ENCODE peak calls at places on chromosomes 3 and 15, in four cellular contexts. One of them, this sample, is unnamed.

GRCh38 chr3:38283810-38284775 is 2.0 kb downstream of the SLC22A14 start:
- DNase-seq in endothelial cell: no peak
- DNase-seq in right lobe of liver: no peak
- DNase-seq in OCI-LY7: no peak
- DNase-seq in this sample: no peak

GRCh38 chr3:143306419-143306818 is 186.8 kb downstream of the CHST2 start:
- DNase-seq in endothelial cell: no peak
- DNase-seq in right lobe of liver: peak; percentile 51
- DNase-seq in OCI-LY7: no peak
- DNase-seq in this sample: no peak

GRCh38 chr3:64224826-64225606 is at the start of gene PRICKLE2:
- DNase-seq in endothelial cell: peak; percentile 38
- DNase-seq in right lobe of liver: peak; percentile 58
- DNase-seq in OCI-LY7: peak; percentile 92
- DNase-seq in this sample: peak; percentile 48

GRCh38 chr15:48447657-48448056 is 116.4 kb downstream of the DUT start:
- DNase-seq in endothelial cell: no peak
- DNase-seq in right lobe of liver: no peak
- DNase-seq in OCI-LY7: no peak
- DNase-seq in this sample: no peak

GRCh38 chr3:161851941-161852566 is 355.4 kb downstream of the OTOL1 start:
- DNase-seq in endothelial cell: peak; percentile 77
- DNase-seq in right lobe of liver: peak; percentile 60
- DNase-seq in OCI-LY7: peak; percentile 32
- DNase-seq in this sample: peak; percentile 3

GRCh38 chr3:129417354-129417753 is 11.1 kb downstream of the EFCAB12 start:
- DNase-seq in endothelial cell: no peak
- DNase-seq in right lobe of liver: peak; percentile 18
- DNase-seq in OCI-LY7: no peak
- DNase-seq in this sample: no peak

GRCh38 chr3:184176377-184177330 is 2.0 kb downstream of the AP2M1 start:
- DNase-seq in endothelial cell: peak; percentile 71
- DNase-seq in right lobe of liver: peak; percentile 62
- DNase-seq in OCI-LY7: no peak
- DNase-seq in this sample: no peak

GRCh38 chr15:90871716-90872480 is 3.5 kb downstream of the FURIN start:
- DNase-seq in endothelial cell: no peak
- DNase-seq in right lobe of liver: peak; percentile 55
- DNase-seq in OCI-LY7: no peak
- DNase-seq in this sample: no peak

GRCh38 chr3:168025076-168025475 is 70.6 kb downstream of the GOLIM4 start:
- DNase-seq in endothelial cell: no peak
- DNase-seq in right lobe of liver: no peak
- DNase-seq in OCI-LY7: no peak
- DNase-seq in this sample: no peak

GRCh38 chr3:115100172-115100571 is 46.9 kb downstream of the ZBTB20 start:
- DNase-seq in endothelial cell: no peak
- DNase-seq in right lobe of liver: peak; percentile 51
- DNase-seq in OCI-LY7: peak; percentile 53
- DNase-seq in this sample: no peak

GRCh38 chr3:11173828-11174465 is 19.7 kb downstream of the HRH1 start:
- DNase-seq in endothelial cell: no peak
- DNase-seq in right lobe of liver: no peak
- DNase-seq in OCI-LY7: no peak
- DNase-seq in this sample: no peak

GRCh38 chr3:115113367-115113766 is 33.7 kb downstream of the ZBTB20 start:
- DNase-seq in endothelial cell: no peak
- DNase-seq in right lobe of liver: no peak
- DNase-seq in OCI-LY7: no peak
- DNase-seq in this sample: no peak

GRCh38 chr3:152836269-152836668 is 1.3 kb downstream of the P2RY1 start:
- DNase-seq in endothelial cell: no peak
- DNase-seq in right lobe of liver: no peak
- DNase-seq in OCI-LY7: no peak
- DNase-seq in this sample: peak; percentile 3

GRCh38 chr15:20348900-20349773 is 192.5 kb downstream of the GOLGA6L6 start:
- DNase-seq in endothelial cell: no peak
- DNase-seq in right lobe of liver: no peak
- DNase-seq in OCI-LY7: no peak
- DNase-seq in this sample: no peak

GRCh38 chr15:56533741-56534416 is 68.9 kb upstream of the MNS1 start:
- DNase-seq in endothelial cell: no peak
- DNase-seq in right lobe of liver: no peak
- DNase-seq in OCI-LY7: peak; percentile 70
- DNase-seq in this sample: no peak

GRCh38 chr3:172305974-172306373 is 142.3 kb downstream of the GHSR start:
- DNase-seq in endothelial cell: no peak
- DNase-seq in right lobe of liver: no peak
- DNase-seq in OCI-LY7: no peak
- DNase-seq in this sample: no peak

GRCh38 chr3:55160241-55160877 is 232.5 kb upstream of the LRTM1 start:
- DNase-seq in endothelial cell: no peak
- DNase-seq in right lobe of liver: no peak
- DNase-seq in OCI-LY7: peak; percentile 4
- DNase-seq in this sample: peak; percentile 28

GRCh38 chr3:46865034-46865507 is 1.8 kb upstream of the MYL3 start:
- DNase-seq in endothelial cell: no peak
- DNase-seq in right lobe of liver: no peak
- DNase-seq in OCI-LY7: no peak
- DNase-seq in this sample: no peak

GRCh38 chr3:189655617-189656016 is 24.4 kb downstream of the TP63 start:
- DNase-seq in endothelial cell: no peak
- DNase-seq in right lobe of liver: no peak
- DNase-seq in OCI-LY7: no peak
- DNase-seq in this sample: peak; percentile 48

GRCh38 chr3:189646902-189647542 is 15.8 kb downstream of the TP63 start:
- DNase-seq in endothelial cell: no peak
- DNase-seq in right lobe of liver: no peak
- DNase-seq in OCI-LY7: no peak
- DNase-seq in this sample: peak; percentile 38

GRCh38 chr3:189652042-189652441 is 20.9 kb downstream of the TP63 start:
- DNase-seq in endothelial cell: peak; percentile 19
- DNase-seq in right lobe of liver: no peak
- DNase-seq in OCI-LY7: peak; percentile 7
- DNase-seq in this sample: no peak
- TF ChIP-seq CTCF in endothelial cell: peak; percentile 40
- TF ChIP-seq CTCF in right lobe of liver: peak; percentile 57
- TF ChIP-seq CTCF in OCI-LY7: peak; percentile 70
- TF ChIP-seq CTCF in this sample: peak; percentile 37

GRCh38 chr15:26676115-26676514 is 96.8 kb downstream of the GABRB3 start:
- DNase-seq in endothelial cell: no peak
- DNase-seq in right lobe of liver: no peak
- DNase-seq in OCI-LY7: no peak
- DNase-seq in this sample: no peak

GRCh38 chr15:26674467-26674866 is 98.4 kb downstream of the GABRB3 start:
- DNase-seq in endothelial cell: no peak
- DNase-seq in right lobe of liver: no peak
- DNase-seq in OCI-LY7: no peak
- DNase-seq in this sample: no peak

GRCh38 chr15:26682765-26683164 is 90.1 kb downstream of the GABRB3 start:
- DNase-seq in endothelial cell: no peak
- DNase-seq in right lobe of liver: no peak
- DNase-seq in OCI-LY7: no peak
- DNase-seq in this sample: no peak

GRCh38 chr15:26679927-26680326 is 92.9 kb downstream of the GABRB3 start:
- DNase-seq in endothelial cell: no peak
- DNase-seq in right lobe of liver: no peak
- DNase-seq in OCI-LY7: no peak
- DNase-seq in this sample: no peak
- TF ChIP-seq CTCF in endothelial cell: no peak
- TF ChIP-seq CTCF in right lobe of liver: no peak
- TF ChIP-seq CTCF in OCI-LY7: no peak
- TF ChIP-seq CTCF in this sample: no peak

DNA sequence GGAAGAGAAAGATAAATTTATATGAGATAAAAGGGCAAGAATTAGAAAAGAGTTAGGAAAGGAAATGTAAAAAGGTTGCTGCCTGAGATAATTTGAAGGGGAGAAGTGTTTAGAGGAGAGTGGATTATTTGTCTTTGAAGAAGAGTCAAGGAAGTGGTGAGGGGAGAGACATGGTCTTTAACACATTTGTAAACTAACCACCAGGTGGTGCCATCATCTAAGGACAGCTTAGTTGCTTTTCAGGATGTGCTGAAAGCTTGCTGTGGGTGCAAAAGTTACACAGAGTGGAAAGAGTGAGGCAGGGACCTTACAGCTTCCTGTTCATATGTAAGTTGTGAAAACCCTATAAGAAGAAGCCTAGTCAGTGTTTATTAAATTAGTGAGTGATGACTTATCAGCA is 114.1 kb upstream of the DNAJC19 start:
- DNase-seq in endothelial cell: peak; percentile 27
- DNase-seq in right lobe of liver: no peak
- DNase-seq in OCI-LY7: peak; percentile 67
- DNase-seq in this sample: no peak
- TF ChIP-seq CTCF in endothelial cell: peak; percentile 72
- TF ChIP-seq CTCF in right lobe of liver: no peak
- TF ChIP-seq CTCF in OCI-LY7: peak; percentile 78
- TF ChIP-seq CTCF in this sample: peak; percentile 30

DNA sequence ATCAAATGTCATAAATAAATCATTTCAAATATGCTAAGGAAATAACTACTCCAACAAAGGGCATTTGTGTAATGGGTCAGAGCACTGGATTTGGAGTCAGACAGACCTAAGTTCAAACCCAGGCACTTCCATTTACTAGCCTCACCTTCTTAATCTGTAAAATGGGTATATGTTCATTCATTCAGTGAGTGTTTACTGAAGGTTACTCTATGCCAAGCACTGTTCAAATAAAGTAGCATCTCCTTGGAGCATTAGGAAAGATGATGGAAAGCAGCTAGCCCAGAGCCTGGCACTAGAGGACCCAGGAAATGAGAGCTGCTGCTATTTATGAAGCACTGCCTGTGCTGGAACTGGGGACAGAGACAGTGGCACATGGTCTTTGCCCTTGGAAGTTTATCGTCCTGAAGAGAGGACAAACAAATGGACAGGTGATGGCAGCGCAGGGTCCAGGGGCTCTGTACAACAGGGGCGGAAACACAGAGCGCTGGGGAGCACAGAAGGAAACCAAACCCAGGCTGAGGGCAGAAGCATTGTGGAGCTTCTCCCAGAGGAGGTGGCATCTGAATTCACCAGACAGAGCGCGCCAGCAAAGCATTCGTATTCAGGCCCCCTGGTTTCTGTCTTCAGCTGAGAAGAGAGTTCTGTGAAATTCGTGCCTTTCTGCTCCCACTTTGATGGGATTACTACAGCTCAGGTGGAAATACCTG is 19.0 kb downstream of the TM4SF4 start:
- DNase-seq in endothelial cell: no peak
- DNase-seq in right lobe of liver: no peak
- DNase-seq in OCI-LY7: no peak
- DNase-seq in this sample: no peak
- TF ChIP-seq CTCF in endothelial cell: no peak
- TF ChIP-seq CTCF in right lobe of liver: no peak
- TF ChIP-seq CTCF in OCI-LY7: no peak
- TF ChIP-seq CTCF in this sample: no peak

GRCh38 chr3:176739169-176739568 is 458.1 kb downstream of the TBL1XR1 start:
- DNase-seq in endothelial cell: no peak
- DNase-seq in right lobe of liver: no peak
- DNase-seq in OCI-LY7: no peak
- DNase-seq in this sample: no peak

GRCh38 chr3:176737480-176738147 is 459.7 kb downstream of the TBL1XR1 start:
- DNase-seq in endothelial cell: no peak
- DNase-seq in right lobe of liver: no peak
- DNase-seq in OCI-LY7: no peak
- DNase-seq in this sample: no peak

GRCh38 chr3:176734146-176734545 is 463.1 kb downstream of the TBL1XR1 start:
- DNase-seq in endothelial cell: no peak
- DNase-seq in right lobe of liver: no peak
- DNase-seq in OCI-LY7: no peak
- DNase-seq in this sample: no peak
- TF ChIP-seq CTCF in endothelial cell: no peak
- TF ChIP-seq CTCF in right lobe of liver: no peak
- TF ChIP-seq CTCF in OCI-LY7: no peak
- TF ChIP-seq CTCF in this sample: no peak

GRCh38 chr3:163946785-163947184 is 1131.5 kb downstream of the SI start:
- DNase-seq in endothelial cell: no peak
- DNase-seq in right lobe of liver: no peak
- DNase-seq in OCI-LY7: no peak
- DNase-seq in this sample: no peak

GRCh38 chr3:163952499-163952898 is 1125.8 kb downstream of the SI start:
- DNase-seq in endothelial cell: no peak
- DNase-seq in right lobe of liver: no peak
- DNase-seq in OCI-LY7: no peak
- DNase-seq in this sample: no peak

GRCh38 chr3:163953526-163953925 is 1124.8 kb downstream of the SI start:
- DNase-seq in endothelial cell: no peak
- DNase-seq in right lobe of liver: no peak
- DNase-seq in OCI-LY7: no peak
- DNase-seq in this sample: no peak

GRCh38 chr3:163951397-163951987 is 1126.8 kb downstream of the SI start:
- DNase-seq in endothelial cell: no peak
- DNase-seq in right lobe of liver: no peak
- DNase-seq in OCI-LY7: peak; percentile 27
- DNase-seq in this sample: no peak
- TF ChIP-seq CTCF in endothelial cell: peak; percentile 61
- TF ChIP-seq CTCF in right lobe of liver: peak; percentile 39
- TF ChIP-seq CTCF in OCI-LY7: peak; percentile 79
- TF ChIP-seq CTCF in this sample: peak; percentile 14

DNA sequence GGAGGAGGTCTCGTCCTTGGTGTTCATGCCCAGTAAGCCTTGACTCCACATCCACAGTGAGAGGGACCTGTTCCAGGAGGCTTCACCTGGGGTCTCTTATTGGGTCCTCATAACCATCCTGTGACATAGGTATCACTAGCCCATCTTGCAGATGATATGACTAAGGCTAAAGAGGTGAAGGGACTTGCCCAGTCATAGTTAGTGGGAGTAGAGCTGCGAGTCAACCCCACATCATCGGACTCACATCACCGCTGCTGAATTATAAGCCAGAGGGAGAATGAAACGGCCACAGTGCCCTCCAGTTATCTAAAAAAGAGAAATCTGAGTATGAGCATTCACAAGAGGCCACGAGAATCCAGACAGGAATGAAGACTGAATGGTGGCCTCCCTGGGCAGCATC is 66.0 kb downstream of the MESD start:
- DNase-seq in endothelial cell: no peak
- DNase-seq in right lobe of liver: no peak
- DNase-seq in OCI-LY7: no peak
- DNase-seq in this sample: no peak
- TF ChIP-seq CTCF in endothelial cell: no peak
- TF ChIP-seq CTCF in right lobe of liver: no peak
- TF ChIP-seq CTCF in OCI-LY7: no peak
- TF ChIP-seq CTCF in this sample: no peak

GRCh38 chr15:74799255-74799842 is 13.3 kb upstream of the LMAN1L start:
- DNase-seq in endothelial cell: no peak
- DNase-seq in right lobe of liver: no peak
- DNase-seq in OCI-LY7: peak; percentile 65
- DNase-seq in this sample: no peak
- TF ChIP-seq CTCF in endothelial cell: no peak
- TF ChIP-seq CTCF in right lobe of liver: no peak
- TF ChIP-seq CTCF in OCI-LY7: peak; percentile 47
- TF ChIP-seq CTCF in this sample: peak; percentile 32

GRCh38 chr3:141289228-141289772 is 57.7 kb downstream of the PXYLP1 start:
- DNase-seq in endothelial cell: no peak
- DNase-seq in right lobe of liver: no peak
- DNase-seq in OCI-LY7: no peak
- DNase-seq in this sample: no peak
- TF ChIP-seq CTCF in endothelial cell: no peak
- TF ChIP-seq CTCF in right lobe of liver: no peak
- TF ChIP-seq CTCF in OCI-LY7: no peak
- TF ChIP-seq CTCF in this sample: no peak

GRCh38 chr3:188202358-188203138 is 48.6 kb downstream of the LPP start:
- DNase-seq in endothelial cell: peak; percentile 21
- DNase-seq in right lobe of liver: no peak
- DNase-seq in OCI-LY7: no peak
- DNase-seq in this sample: no peak
- TF ChIP-seq CTCF in endothelial cell: no peak
- TF ChIP-seq CTCF in right lobe of liver: no peak
- TF ChIP-seq CTCF in OCI-LY7: peak; percentile 35
- TF ChIP-seq CTCF in this sample: no peak